ENCODE peak calls at places on chromosomes 16 and 17, in seven cellular contexts. J is activated T-cell treated with anti-CD3 and anti-CD28 coated beads, Interleukin-2, amount 50 U/mL, for 72 hours; D is B cell; U is ELR; Z is kidney tubule cell; X is effector memory CD4-positive, alpha-beta T cell; K is AG09309. G is an unnamed sample.

GRCh38 chr17:55348749-55349354 is 72.8 kb downstream of the MMD start:
- DNase-seq in J (peak; percentile 61), D (peak; percentile 46), U (peak; percentile 68), Z (peak; percentile 59), X (peak; percentile 6), K (no peak), G (no peak)

GRCh38 chr17:231966-232807 is 50.7 kb upstream of the DOC2B start:
- DNase-seq in J (no peak), D (no peak), U (no peak), Z (no peak), X (no peak), K (no peak), G (no peak)

GRCh38 chr16:67110136-67110847 is 551 bp downstream of the PHAF1 start:
- DNase-seq in J (no peak), D (no peak), U (no peak), Z (no peak), X (no peak), K (no peak), G (no peak)

GRCh38 chr17:82050152-82050760 is 1.4 kb downstream of the RFNG start:
- DNase-seq in J (no peak), D (no peak), U (no peak), Z (no peak), X (no peak), K (no peak), G (no peak)

GRCh38 chr16:81494888-81495287 is 50.3 kb downstream of the CMIP start:
- DNase-seq in J (no peak), D (no peak), U (no peak), Z (no peak), X (no peak), K (no peak), G (no peak)

GRCh38 chr16:2495041-2495440 is 18.7 kb upstream of the ATP6V0C start:
- DNase-seq in J (no peak), D (no peak), U (no peak), Z (no peak), X (no peak), K (no peak), G (no peak)

GRCh38 chr17:78137392-78138203 is 7.0 kb downstream of the TMC8 start:
- DNase-seq in J (peak; percentile 29), D (no peak), U (no peak), Z (no peak), X (peak; percentile 35), K (no peak), G (no peak)

GRCh38 chr16:78537511-78537910 is 438.1 kb downstream of the WWOX start:
- DNase-seq in J (no peak), D (no peak), U (no peak), Z (no peak), X (no peak), K (no peak), G (no peak)

GRCh38 chr17:31115168-31115567 is 20.4 kb downstream of the NF1 start:
- DNase-seq in J (no peak), D (no peak), U (no peak), Z (no peak), X (no peak), K (no peak), G (no peak)

GRCh38 chr16:55735120-55735781 is 79.5 kb downstream of the SLC6A2 start:
- DNase-seq in J (no peak), D (no peak), U (peak; percentile 9), Z (peak; percentile 51), X (no peak), K (no peak), G (no peak)

GRCh38 chr17:60139438-60140285 is 10.1 kb upstream of the CA4 start:
- DNase-seq in J (peak; percentile 71), D (peak; percentile 55), U (peak; percentile 74), Z (peak; percentile 61), X (peak; percentile 43), K (no peak), G (no peak)

GRCh38 chr17:63039899-63040602 is 74.0 kb downstream of the TANC2 start:
- DNase-seq in J (no peak), D (no peak), U (peak; percentile 68), Z (no peak), X (no peak), K (no peak), G (no peak)

G was measured in GM04503.